ENCODE peak calls at places on chromosome 22, in six cellular contexts. One of them, this sample, is unnamed.

GRCh38 chr22:37187552-37187890 is 526 bp downstream of the C1QTNF6 start:
- DNase-seq in hepatocyte: no peak
- DNase-seq in PC-3: peak; percentile 58
- DNase-seq in GM23248: peak; percentile 80
- DNase-seq in mammary epithelial cell: peak; percentile 41
- DNase-seq in MM.1S: no peak
- DNase-seq in this sample: no peak

GRCh38 chr22:28411125-28411524 is 268.5 kb downstream of the TTC28 start:
- DNase-seq in GM23248: peak; percentile 44
- DNase-seq in hepatocyte: no peak
- DNase-seq in MM.1S: no peak
- DNase-seq in PC-3: no peak
- DNase-seq in mammary epithelial cell: no peak
- DNase-seq in this sample: no peak

GRCh38 chr22:36330655-36331305 is 57.0 kb downstream of the MYH9 start:
- DNase-seq in GM23248: peak; percentile 67
- DNase-seq in hepatocyte: peak; percentile 44
- DNase-seq in MM.1S: no peak
- DNase-seq in PC-3: peak; percentile 46
- DNase-seq in mammary epithelial cell: no peak
- DNase-seq in this sample: peak; percentile 77

GRCh38 chr22:47318041-47318737 is 555.7 kb downstream of the TBC1D22A start:
- DNase-seq in hepatocyte: no peak
- DNase-seq in mammary epithelial cell: no peak
- DNase-seq in MM.1S: no peak
- DNase-seq in PC-3: no peak
- DNase-seq in GM23248: no peak
- DNase-seq in this sample: no peak

GRCh38 chr22:28594076-28594783 is 85.4 kb downstream of the TTC28 start:
- DNase-seq in hepatocyte: no peak
- DNase-seq in GM23248: no peak
- DNase-seq in MM.1S: no peak
- DNase-seq in PC-3: no peak
- DNase-seq in mammary epithelial cell: no peak
- DNase-seq in this sample: no peak

GRCh38 chr22:24367841-24368240 is 59.6 kb upstream of the ADORA2A start:
- DNase-seq in hepatocyte: no peak
- DNase-seq in mammary epithelial cell: no peak
- DNase-seq in PC-3: peak; percentile 38
- DNase-seq in GM23248: peak; percentile 43
- DNase-seq in MM.1S: no peak
- DNase-seq in this sample: peak; percentile 12

GRCh38 chr22:48887394-48888332 is 940.0 kb downstream of the BRD1 start:
- DNase-seq in mammary epithelial cell: no peak
- DNase-seq in MM.1S: no peak
- DNase-seq in PC-3: no peak
- DNase-seq in GM23248: no peak
- DNase-seq in hepatocyte: no peak
- DNase-seq in this sample: no peak

GRCh38 chr22:25627271-25627848 is 62.9 kb downstream of the GRK3 start:
- DNase-seq in GM23248: no peak
- DNase-seq in hepatocyte: no peak
- DNase-seq in mammary epithelial cell: peak; percentile 24
- DNase-seq in MM.1S: no peak
- DNase-seq in PC-3: no peak
- DNase-seq in this sample: peak; percentile 78

GRCh38 chr22:42066133-42066761 is 4.4 kb downstream of the NAGA start:
- DNase-seq in MM.1S: no peak
- DNase-seq in mammary epithelial cell: no peak
- DNase-seq in PC-3: no peak
- DNase-seq in hepatocyte: no peak
- DNase-seq in GM23248: no peak
- DNase-seq in this sample: no peak

GRCh38 chr22:40976866-40977700 is 25.9 kb downstream of the RBX1 start:
- DNase-seq in GM23248: no peak
- DNase-seq in hepatocyte: no peak
- DNase-seq in PC-3: no peak
- DNase-seq in mammary epithelial cell: no peak
- DNase-seq in MM.1S: no peak
- DNase-seq in this sample: no peak

GRCh38 chr22:41571786-41572185 is 11.0 kb downstream of the CSDC2 start:
- DNase-seq in PC-3: no peak
- DNase-seq in mammary epithelial cell: no peak
- DNase-seq in MM.1S: no peak
- DNase-seq in hepatocyte: no peak
- DNase-seq in GM23248: no peak
- DNase-seq in this sample: no peak

GRCh38 chr22:47595122-47595521 is 832.7 kb downstream of the TBC1D22A start:
- DNase-seq in GM23248: no peak
- DNase-seq in hepatocyte: no peak
- DNase-seq in mammary epithelial cell: no peak
- DNase-seq in PC-3: no peak
- DNase-seq in MM.1S: no peak
- DNase-seq in this sample: no peak

GRCh38 chr22:35064664-35065063 is 1.3 kb upstream of the ISX start:
- DNase-seq in hepatocyte: peak; percentile 86
- DNase-seq in GM23248: no peak
- DNase-seq in MM.1S: peak; percentile 59
- DNase-seq in mammary epithelial cell: peak; percentile 75
- DNase-seq in PC-3: peak; percentile 31
- DNase-seq in this sample: no peak

GRCh38 chr22:28440517-28441366 is 238.9 kb downstream of the TTC28 start:
- DNase-seq in hepatocyte: no peak
- DNase-seq in mammary epithelial cell: no peak
- DNase-seq in GM23248: peak; percentile 67
- DNase-seq in PC-3: no peak
- DNase-seq in MM.1S: no peak
- DNase-seq in this sample: peak; percentile 83

GRCh38 chr22:17888855-17889254 is 114.6 kb upstream of the BID start:
- DNase-seq in mammary epithelial cell: no peak
- DNase-seq in GM23248: no peak
- DNase-seq in PC-3: no peak
- DNase-seq in hepatocyte: no peak
- DNase-seq in MM.1S: no peak
- DNase-seq in this sample: peak; percentile 42

GRCh38 chr22:37162221-37163095 is 12.7 kb upstream of the IL2RB start:
- DNase-seq in MM.1S: peak; percentile 89
- DNase-seq in mammary epithelial cell: no peak
- DNase-seq in hepatocyte: no peak
- DNase-seq in PC-3: no peak
- DNase-seq in GM23248: no peak
- DNase-seq in this sample: no peak

GRCh38 chr22:35109613-35110012 is 43.7 kb downstream of the ISX start:
- DNase-seq in PC-3: no peak
- DNase-seq in GM23248: no peak
- DNase-seq in MM.1S: no peak
- DNase-seq in hepatocyte: no peak
- DNase-seq in mammary epithelial cell: no peak
- DNase-seq in this sample: no peak

GRCh38 chr22:27108425-27109114 is 451.2 kb downstream of the MIAT start:
- DNase-seq in GM23248: no peak
- DNase-seq in mammary epithelial cell: no peak
- DNase-seq in PC-3: no peak
- DNase-seq in MM.1S: no peak
- DNase-seq in hepatocyte: peak; percentile 36
- DNase-seq in this sample: no peak

GRCh38 chr22:37639070-37639760 is at the start of gene SH3BP1:
- DNase-seq in hepatocyte: peak; percentile 81
- DNase-seq in MM.1S: peak; percentile 52
- DNase-seq in mammary epithelial cell: peak; percentile 32
- DNase-seq in GM23248: peak; percentile 70
- DNase-seq in PC-3: peak; percentile 46
- DNase-seq in this sample: peak; percentile 21

GRCh38 chr22:43884600-43885318 is 7.1 kb downstream of the PNPLA5 start:
- DNase-seq in mammary epithelial cell: peak; percentile 23
- DNase-seq in PC-3: peak; percentile 54
- DNase-seq in GM23248: peak; percentile 72
- DNase-seq in MM.1S: peak; percentile 45
- DNase-seq in hepatocyte: peak; percentile 72
- DNase-seq in this sample: peak; percentile 53

GRCh38 chr22:50562523-50563409 is at the start of gene SYCE3:
- DNase-seq in GM23248: peak; percentile 98
- DNase-seq in mammary epithelial cell: peak; percentile 91
- DNase-seq in PC-3: peak; percentile 92
- DNase-seq in hepatocyte: peak; percentile 99
- DNase-seq in MM.1S: peak; percentile 96
- DNase-seq in this sample: peak; percentile 83
- TF ChIP-seq EZH2 in GM23248: no peak
- TF ChIP-seq EZH2 in mammary epithelial cell: no peak
- TF ChIP-seq EZH2 in PC-3: no peak
- TF ChIP-seq EZH2 in hepatocyte: no peak
- TF ChIP-seq EZH2 in MM.1S: no peak
- TF ChIP-seq EZH2 in this sample: peak; percentile 26

GRCh38 chr22:39662677-39663034 is 92.1 kb downstream of the CACNA1I start:
- DNase-seq in MM.1S: no peak
- DNase-seq in PC-3: no peak
- DNase-seq in hepatocyte: no peak
- DNase-seq in mammary epithelial cell: no peak
- DNase-seq in GM23248: no peak
- DNase-seq in this sample: no peak

GRCh38 chr22:39661501-39661841 is 90.9 kb downstream of the CACNA1I start:
- DNase-seq in GM23248: no peak
- DNase-seq in mammary epithelial cell: no peak
- DNase-seq in hepatocyte: no peak
- DNase-seq in PC-3: no peak
- DNase-seq in MM.1S: no peak
- DNase-seq in this sample: no peak

GRCh38 chr22:39664485-39665200 is 94.1 kb downstream of the CACNA1I start:
- DNase-seq in mammary epithelial cell: no peak
- DNase-seq in MM.1S: no peak
- DNase-seq in hepatocyte: peak; percentile 38
- DNase-seq in GM23248: no peak
- DNase-seq in PC-3: no peak
- DNase-seq in this sample: no peak

GRCh38 chr22:39663751-39664150 is 93.2 kb downstream of the CACNA1I start:
- DNase-seq in MM.1S: no peak
- DNase-seq in PC-3: peak; percentile 55
- DNase-seq in hepatocyte: no peak
- DNase-seq in mammary epithelial cell: no peak
- DNase-seq in GM23248: no peak
- DNase-seq in this sample: no peak

GRCh38 chr22:39661842-39662676 is 91.5 kb downstream of the CACNA1I start:
- DNase-seq in PC-3: no peak
- DNase-seq in MM.1S: no peak
- DNase-seq in hepatocyte: peak; percentile 69
- DNase-seq in GM23248: no peak
- DNase-seq in mammary epithelial cell: peak; percentile 25
- DNase-seq in this sample: no peak
- TF ChIP-seq EZH2 in PC-3: no peak
- TF ChIP-seq EZH2 in MM.1S: no peak
- TF ChIP-seq EZH2 in hepatocyte: peak; percentile 82
- TF ChIP-seq EZH2 in GM23248: no peak
- TF ChIP-seq EZH2 in mammary epithelial cell: no peak
- TF ChIP-seq EZH2 in this sample: peak; percentile 21

GRCh38 chr22:32465661-32466060 is 1.4 kb upstream of the BPIFC start:
- DNase-seq in GM23248: no peak
- DNase-seq in PC-3: no peak
- DNase-seq in hepatocyte: no peak
- DNase-seq in MM.1S: no peak
- DNase-seq in mammary epithelial cell: no peak
- DNase-seq in this sample: no peak

GRCh38 chr22:32473388-32473952 is 1.1 kb upstream of the FBXO7 start:
- DNase-seq in mammary epithelial cell: peak; percentile 44
- DNase-seq in GM23248: peak; percentile 68
- DNase-seq in MM.1S: peak; percentile 73
- DNase-seq in hepatocyte: peak; percentile 55
- DNase-seq in PC-3: peak; percentile 71
- DNase-seq in this sample: peak; percentile 47

GRCh38 chr22:32474635-32475427 is at the start of gene FBXO7:
- DNase-seq in MM.1S: peak; percentile 91
- DNase-seq in PC-3: peak; percentile 78
- DNase-seq in mammary epithelial cell: peak; percentile 92
- DNase-seq in GM23248: peak; percentile 97
- DNase-seq in hepatocyte: peak; percentile 98
- DNase-seq in this sample: peak; percentile 92

GRCh38 chr22:32466496-32466895 is 2.2 kb upstream of the BPIFC start:
- DNase-seq in PC-3: no peak
- DNase-seq in GM23248: no peak
- DNase-seq in hepatocyte: no peak
- DNase-seq in mammary epithelial cell: no peak
- DNase-seq in MM.1S: no peak
- DNase-seq in this sample: no peak

GRCh38 chr22:32469799-32470212 is 4.8 kb upstream of the FBXO7 start:
- DNase-seq in MM.1S: no peak
- DNase-seq in GM23248: peak; percentile 87
- DNase-seq in PC-3: peak; percentile 29
- DNase-seq in mammary epithelial cell: peak; percentile 31
- DNase-seq in hepatocyte: peak; percentile 55
- DNase-seq in this sample: peak; percentile 63
- TF ChIP-seq EZH2 in MM.1S: no peak
- TF ChIP-seq EZH2 in GM23248: no peak
- TF ChIP-seq EZH2 in PC-3: no peak
- TF ChIP-seq EZH2 in mammary epithelial cell: no peak
- TF ChIP-seq EZH2 in hepatocyte: no peak
- TF ChIP-seq EZH2 in this sample: no peak

GRCh38 chr22:19723990-19724827 is 870 bp downstream of the GP1BB start:
- DNase-seq in hepatocyte: peak; percentile 73
- DNase-seq in PC-3: peak; percentile 61
- DNase-seq in GM23248: no peak
- DNase-seq in mammary epithelial cell: no peak
- DNase-seq in MM.1S: no peak
- DNase-seq in this sample: no peak
- TF ChIP-seq EZH2 in hepatocyte: no peak
- TF ChIP-seq EZH2 in PC-3: no peak
- TF ChIP-seq EZH2 in GM23248: no peak
- TF ChIP-seq EZH2 in mammary epithelial cell: no peak
- TF ChIP-seq EZH2 in MM.1S: no peak
- TF ChIP-seq EZH2 in this sample: no peak

DNA sequence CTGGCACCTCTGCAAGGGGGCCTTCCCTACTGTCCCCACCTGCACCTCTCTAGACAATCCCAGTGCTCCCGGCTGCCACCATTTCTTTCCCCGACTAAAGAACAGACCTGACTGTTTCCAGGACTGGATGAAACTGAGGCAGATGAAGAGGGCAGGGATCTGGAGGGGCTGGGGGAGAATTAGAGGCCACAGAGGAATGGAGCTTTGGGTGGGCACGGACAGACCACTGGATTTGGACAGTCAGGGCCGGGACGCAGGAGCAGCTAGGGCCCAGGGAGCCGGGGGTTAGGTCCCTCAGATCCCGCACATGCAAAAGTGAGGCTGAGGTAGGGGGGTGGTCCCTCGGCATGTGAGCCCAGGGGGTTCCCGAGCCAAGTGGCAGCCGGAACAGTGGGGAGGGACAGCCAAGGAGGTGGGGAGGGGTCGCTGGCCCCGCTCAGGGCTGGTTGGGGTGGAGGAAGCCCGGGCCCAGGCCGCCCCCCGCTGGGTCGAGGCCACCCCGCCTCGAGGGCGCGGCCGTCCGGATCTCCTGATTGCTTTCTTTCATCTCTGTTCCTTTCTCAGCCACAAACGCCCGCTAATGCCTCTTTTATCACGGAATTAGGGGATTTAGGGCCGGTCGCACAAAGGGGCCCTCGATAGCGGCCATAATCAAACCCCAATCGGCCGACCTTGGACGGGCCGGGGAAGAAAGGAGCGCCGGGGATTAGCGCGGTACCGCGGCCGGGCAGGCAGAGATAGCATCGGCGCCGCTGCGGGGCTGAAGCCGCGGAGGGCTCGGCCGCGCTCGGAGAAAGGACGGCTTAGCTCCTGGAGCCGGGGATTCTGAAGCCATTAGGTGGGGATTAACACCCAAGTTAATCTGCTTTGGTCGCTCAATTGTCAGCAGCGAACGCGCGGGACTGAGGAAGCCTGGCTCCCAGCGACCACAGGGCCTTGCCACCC is 9.3 kb downstream of the SLC25A1 start:
- DNase-seq in MM.1S: no peak
- DNase-seq in GM23248: peak; percentile 41
- DNase-seq in PC-3: no peak
- DNase-seq in hepatocyte: peak; percentile 38
- DNase-seq in mammary epithelial cell: no peak
- DNase-seq in this sample: no peak
- TF ChIP-seq EZH2 in MM.1S: peak; percentile 84
- TF ChIP-seq EZH2 in GM23248: no peak
- TF ChIP-seq EZH2 in PC-3: peak; percentile 24
- TF ChIP-seq EZH2 in hepatocyte: peak; percentile 86
- TF ChIP-seq EZH2 in mammary epithelial cell: peak; percentile 5
- TF ChIP-seq EZH2 in this sample: peak; percentile 55